ENCODE peak calls at places on chromosomes 13 and 19, in ten cellular contexts. G is fibroblast of pulmonary artery, J is AG10803, D is cardiac muscle cell, F is Calu3, W is heart right ventricle, P is tibial nerve, L is pancreas, K is foreskin fibroblast, R is bronchial epithelial cell. H is an unnamed sample.

GRCh38 chr13:77751513-77752456 is 54.3 kb downstream of the SLAIN1 start:
- DNase-seq in G (peak), J (peak), D (peak), F (peak), W (peak), P (no peak), L (no peak), K (peak), R (peak), H (no peak)

GRCh38 chr19:42092350-42092749 is 16.4 kb downstream of the ZNF574 start:
- DNase-seq in G (peak), J (no peak), D (no peak), F (peak), W (no peak), P (no peak), L (no peak), K (peak), R (no peak), H (no peak)

GRCh38 chr13:75366380-75367280 is 115.3 kb downstream of the TBC1D4 start:
- DNase-seq in G (peak), J (no peak), D (no peak), F (no peak), W (no peak), P (no peak), L (no peak), K (no peak), R (no peak), H (no peak)

GRCh38 chr19:51075998-51076397 is 6.7 kb downstream of the KLK14 start:
- DNase-seq in G (no peak), J (no peak), D (no peak), F (no peak), W (no peak), P (no peak), L (no peak), K (no peak), R (peak), H (no peak)

GRCh38 chr19:15666186-15666585 is 6.7 kb upstream of the CYP4F12 start:
- DNase-seq in G (no peak), J (no peak), D (no peak), F (no peak), W (no peak), P (no peak), L (no peak), K (no peak), R (no peak), H (no peak)

GRCh38 chr13:105638446-105638845 is 897.0 kb downstream of the EFNB2 start:
- DNase-seq in G (no peak), J (no peak), D (no peak), F (no peak), W (no peak), P (no peak), L (no peak), K (peak), R (peak), H (no peak)

GRCh38 chr13:33072282-33072681 is 56.1 kb downstream of the KL start:
- DNase-seq in G (peak), J (peak), D (no peak), F (no peak), W (no peak), P (no peak), L (no peak), K (no peak), R (no peak), H (no peak)

GRCh38 chr19:9862897-9863296 is 27.8 kb downstream of the PIN1 start:
- DNase-seq in G (no peak), J (no peak), D (no peak), F (no peak), W (no peak), P (no peak), L (no peak), K (no peak), R (no peak), H (no peak)

GRCh38 chr19:6209680-6210079 is 70.1 kb downstream of the MLLT1 start:
- DNase-seq in G (no peak), J (no peak), D (no peak), F (no peak), W (no peak), P (no peak), L (no peak), K (no peak), R (no peak), H (no peak)

GRCh38 chr19:12938536-12939291 is at the start of gene CALR:
- DNase-seq in G (peak), J (peak), D (no peak), F (peak), W (no peak), P (no peak), L (no peak), K (peak), R (no peak), H (no peak)

GRCh38 chr19:39360599-39360998 is 18.4 kb downstream of the SAMD4B start:
- DNase-seq in G (no peak), J (no peak), D (no peak), F (no peak), W (no peak), P (no peak), L (no peak), K (no peak), R (no peak), H (no peak)

GRCh38 chr13:110047511-110047910 is 259.4 kb downstream of the COL4A1 start:
- DNase-seq in G (peak), J (peak), D (peak), F (no peak), W (peak), P (no peak), L (peak), K (peak), R (peak), H (no peak)

GRCh38 chr19:39919976-39920375 is 14.5 kb downstream of the FCGBP start:
- DNase-seq in G (no peak), J (no peak), D (no peak), F (no peak), W (no peak), P (no peak), L (no peak), K (no peak), R (no peak), H (no peak)

GRCh38 chr13:91269237-91269636 is 78.2 kb upstream of the MIR17HG start:
- DNase-seq in G (no peak), J (no peak), D (no peak), F (no peak), W (no peak), P (no peak), L (no peak), K (no peak), R (no peak), H (no peak)

GRCh38 chr13:65470781-65471180 is 1759.4 kb downstream of the PCDH9 start:
- DNase-seq in G (peak), J (peak), D (no peak), F (no peak), W (no peak), P (no peak), L (no peak), K (peak), R (no peak), H (no peak)

GRCh38 chr13:73056054-73056962 is 2.5 kb upstream of the KLF5 start:
- DNase-seq in G (peak), J (peak), D (no peak), F (no peak), W (no peak), P (no peak), L (no peak), K (peak), R (peak), H (no peak)

DNA sequence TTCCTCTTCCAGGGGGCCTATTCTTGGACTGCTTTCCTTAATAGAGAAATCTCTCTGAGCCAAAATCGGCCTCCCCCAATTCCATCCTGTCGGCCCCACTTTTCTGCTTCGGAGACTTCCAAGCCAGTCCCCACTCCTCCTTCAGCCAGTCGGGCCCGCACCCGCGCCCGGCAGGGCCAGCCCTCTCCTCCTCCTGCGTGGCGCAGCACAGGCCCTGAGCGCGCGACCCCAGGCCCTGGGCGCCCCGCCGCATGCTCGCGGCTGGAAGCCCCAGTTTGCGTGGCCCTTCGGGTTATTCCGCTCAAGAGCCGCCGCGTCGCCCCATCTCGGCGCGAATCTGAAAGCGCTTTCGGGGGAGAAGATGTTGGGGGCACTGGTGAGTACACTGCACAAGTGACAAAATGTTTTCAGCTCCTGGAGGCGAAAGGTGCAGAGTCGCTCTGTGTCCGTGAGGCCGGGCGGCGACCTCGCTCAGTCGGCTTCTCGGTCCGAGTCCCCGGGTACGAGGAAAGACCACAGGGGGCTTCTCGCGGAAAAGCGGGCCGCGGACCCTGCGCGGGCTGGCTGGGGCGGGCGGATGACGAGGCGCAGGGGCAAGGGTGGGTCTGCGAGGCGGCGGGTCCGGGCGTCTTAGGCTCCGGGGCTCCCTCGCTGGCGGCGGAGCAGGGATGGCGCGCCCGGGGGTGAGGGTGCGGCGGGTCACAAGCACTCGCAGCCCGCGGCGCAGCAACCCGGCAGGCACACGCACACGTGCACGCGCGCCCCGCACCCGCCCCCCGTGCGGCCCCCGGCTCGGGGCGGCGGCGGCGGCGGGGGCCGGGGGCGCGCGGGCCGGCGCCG is at the start of gene IL17D:
- DNase-seq in G (no peak), J (no peak), D (peak), F (peak), W (no peak), P (no peak), L (peak), K (peak), R (no peak), H (no peak)
- TF ChIP-seq CTCF in G (no peak), J (no peak), D (no peak), F (no peak), W (no peak), P (no peak), L (no peak), K (no peak), R (no peak), H (no peak)

DNA sequence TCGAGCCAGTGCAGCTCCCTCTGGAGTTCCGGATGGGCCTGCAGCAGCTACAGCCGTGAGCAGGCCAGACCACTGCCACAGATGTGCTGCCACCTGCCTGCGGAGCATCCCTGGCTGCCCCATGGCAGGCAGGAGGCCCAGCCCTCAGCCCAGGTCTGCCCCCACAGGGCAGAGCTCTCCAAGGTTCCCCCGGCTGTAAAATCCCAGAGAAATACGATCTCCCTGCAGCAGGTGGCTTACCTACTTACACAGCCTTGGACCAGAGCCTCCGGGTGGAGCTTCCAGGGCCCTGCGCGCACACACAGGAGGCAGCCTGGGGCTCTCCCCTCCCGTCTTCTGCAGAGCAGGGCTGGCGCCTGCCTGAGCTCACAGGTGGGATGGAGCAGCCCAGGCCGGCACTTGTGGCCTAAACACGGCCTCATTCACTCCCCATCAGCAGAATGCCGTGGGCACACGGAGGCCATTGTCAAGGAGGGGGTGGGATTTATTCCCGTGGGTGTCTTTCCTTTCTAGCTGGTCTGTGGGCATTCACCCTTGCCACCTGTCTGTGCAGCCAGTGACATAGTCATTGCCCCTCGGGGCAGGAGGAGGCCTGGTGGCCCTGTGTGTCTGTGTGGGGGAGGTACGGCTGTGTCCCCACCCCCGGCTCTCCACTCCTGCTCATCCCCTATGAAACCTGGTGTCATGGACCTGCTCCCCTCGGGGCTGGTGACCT is 118.0 kb downstream of the KDM4B start:
- DNase-seq in G (no peak), J (no peak), D (no peak), F (no peak), W (no peak), P (no peak), L (no peak), K (no peak), R (no peak), H (no peak)
- TF ChIP-seq CTCF in G (no peak), J (no peak), D (no peak), F (no peak), W (no peak), P (no peak), L (no peak), K (no peak), R (no peak), H (no peak)

GRCh38 chr13:45474584-45475454 is 10.1 kb downstream of the COG3 start:
- DNase-seq in G (no peak), J (no peak), D (no peak), F (no peak), W (no peak), P (no peak), L (no peak), K (no peak), R (no peak), H (no peak)

GRCh38 chr13:45468676-45469075 is 3.9 kb downstream of the COG3 start:
- DNase-seq in G (no peak), J (no peak), D (no peak), F (no peak), W (no peak), P (no peak), L (no peak), K (no peak), R (peak), H (no peak)

GRCh38 chr13:45472171-45472705 is 7.5 kb downstream of the COG3 start:
- DNase-seq in G (no peak), J (no peak), D (no peak), F (no peak), W (no peak), P (no peak), L (no peak), K (peak), R (peak), H (no peak)

GRCh38 chr13:45473627-45474026 is 8.9 kb downstream of the COG3 start:
- DNase-seq in G (no peak), J (no peak), D (peak), F (no peak), W (no peak), P (no peak), L (no peak), K (no peak), R (no peak), H (no peak)
- TF ChIP-seq CTCF in G (peak), J (no peak), D (no peak), F (no peak), W (no peak), P (no peak), L (no peak), K (no peak), R (no peak), H (no peak)

GRCh38 chr19:43699506-43700367 is 16.1 kb upstream of the IRGC start:
- DNase-seq in G (peak), J (no peak), D (peak), F (no peak), W (peak), P (no peak), L (no peak), K (peak), R (peak), H (no peak)
- TF ChIP-seq CTCF in G (no peak), J (no peak), D (no peak), F (no peak), W (no peak), P (no peak), L (no peak), K (peak), R (no peak), H (no peak)

DNA sequence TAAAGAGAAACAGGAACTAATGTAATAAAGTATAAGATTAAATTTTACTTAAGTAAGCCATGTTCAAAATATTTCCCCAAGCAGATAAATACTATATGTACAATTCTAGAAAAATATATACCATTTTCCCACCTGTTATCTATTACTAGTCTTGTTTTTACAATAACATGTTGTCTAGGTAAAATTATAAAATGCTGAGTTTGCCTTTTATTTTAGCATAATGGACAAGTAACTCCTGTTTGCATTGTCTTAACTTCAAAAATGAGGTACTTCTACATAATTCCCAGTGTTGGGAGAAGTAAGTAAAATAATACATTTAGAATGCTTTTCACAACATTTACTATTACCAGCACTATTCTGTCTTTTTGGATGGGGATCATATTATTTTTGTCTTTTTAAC is 800.5 kb downstream of the SLITRK6 start:
- DNase-seq in G (no peak), J (no peak), D (no peak), F (no peak), W (no peak), P (no peak), L (no peak), K (no peak), R (no peak), H (no peak)
- TF ChIP-seq CTCF in G (no peak), J (no peak), D (no peak), F (no peak), W (no peak), P (no peak), L (no peak), K (no peak), R (no peak), H (no peak)

GRCh38 chr13:97268772-97269171 is 46.6 kb downstream of the MBNL2 start:
- DNase-seq in G (peak), J (no peak), D (no peak), F (no peak), W (no peak), P (no peak), L (no peak), K (no peak), R (no peak), H (no peak)
- TF ChIP-seq CTCF in G (peak), J (no peak), D (peak), F (no peak), W (no peak), P (no peak), L (no peak), K (no peak), R (no peak), H (no peak)

GRCh38 chr13:31530883-31531282 is 208.4 kb upstream of the RXFP2 start:
- DNase-seq in G (no peak), J (no peak), D (no peak), F (no peak), W (no peak), P (no peak), L (no peak), K (no peak), R (no peak), H (no peak)
- TF ChIP-seq CTCF in G (no peak), J (no peak), D (no peak), F (no peak), W (no peak), P (no peak), L (no peak), K (no peak), R (no peak), H (no peak)

H was measured in CD14-positive monocyte.